ENCODE peak calls at places on chromosomes 5 and 9, in four cellular contexts. One of them, this sample, is unnamed.

GRCh38 chr5:73325546-73325945 is 123.0 kb downstream of the FOXD1 start:
- DNase-seq in HL-60: no peak
- DNase-seq in GM12878: no peak
- DNase-seq in K562: no peak
- DNase-seq in this sample: no peak

GRCh38 chr5:179270581-179271300 is 74.5 kb downstream of the ADAMTS2 start:
- DNase-seq in HL-60: no peak
- DNase-seq in GM12878: no peak
- DNase-seq in K562: no peak
- DNase-seq in this sample: no peak

GRCh38 chr9:16236882-16237281 is 633.6 kb downstream of the BNC2 start:
- DNase-seq in HL-60: no peak
- DNase-seq in GM12878: no peak
- DNase-seq in K562: no peak
- DNase-seq in this sample: no peak

GRCh38 chr9:121217609-121218292 is 16.1 kb upstream of the RAB14 start:
- DNase-seq in HL-60: no peak
- DNase-seq in GM12878: peak; percentile 50
- DNase-seq in K562: peak; percentile 22
- DNase-seq in this sample: no peak

GRCh38 chr5:74392698-74393431 is 247.7 kb downstream of the ENC1 start:
- DNase-seq in HL-60: no peak
- DNase-seq in GM12878: no peak
- DNase-seq in K562: no peak
- DNase-seq in this sample: no peak

GRCh38 chr9:137255448-137256114 is 454 bp downstream of the NELFB start:
- DNase-seq in HL-60: peak; percentile 45
- DNase-seq in GM12878: no peak
- DNase-seq in K562: no peak
- DNase-seq in this sample: no peak

GRCh38 chr9:71249729-71250317 is 128.4 kb upstream of the TRPM3 start:
- DNase-seq in HL-60: peak; percentile 31
- DNase-seq in GM12878: no peak
- DNase-seq in K562: peak; percentile 25
- DNase-seq in this sample: peak; percentile 3

GRCh38 chr9:110802416-110803035 is 133.9 kb downstream of the MUSK start:
- DNase-seq in HL-60: no peak
- DNase-seq in GM12878: no peak
- DNase-seq in K562: no peak
- DNase-seq in this sample: no peak

GRCh38 chr9:79037338-79037737 is 534.4 kb upstream of the TLE4 start:
- DNase-seq in HL-60: no peak
- DNase-seq in GM12878: no peak
- DNase-seq in K562: no peak
- DNase-seq in this sample: no peak

GRCh38 chr5:93053825-93054224 is 527.2 kb downstream of the NR2F1-AS1 start:
- DNase-seq in HL-60: no peak
- DNase-seq in GM12878: no peak
- DNase-seq in K562: no peak
- DNase-seq in this sample: no peak

GRCh38 chr9:123933401-123933800 is 3.5 kb upstream of the DENND1A start:
- DNase-seq in HL-60: no peak
- DNase-seq in GM12878: no peak
- DNase-seq in K562: peak; percentile 31
- DNase-seq in this sample: no peak

GRCh38 chr5:93402451-93402850 is 178.6 kb downstream of the NR2F1-AS1 start:
- DNase-seq in HL-60: no peak
- DNase-seq in GM12878: no peak
- DNase-seq in K562: no peak
- DNase-seq in this sample: no peak

GRCh38 chr9:91166796-91167366 is 194.8 kb downstream of the AUH start:
- DNase-seq in HL-60: no peak
- DNase-seq in GM12878: no peak
- DNase-seq in K562: no peak
- DNase-seq in this sample: no peak

DNA sequence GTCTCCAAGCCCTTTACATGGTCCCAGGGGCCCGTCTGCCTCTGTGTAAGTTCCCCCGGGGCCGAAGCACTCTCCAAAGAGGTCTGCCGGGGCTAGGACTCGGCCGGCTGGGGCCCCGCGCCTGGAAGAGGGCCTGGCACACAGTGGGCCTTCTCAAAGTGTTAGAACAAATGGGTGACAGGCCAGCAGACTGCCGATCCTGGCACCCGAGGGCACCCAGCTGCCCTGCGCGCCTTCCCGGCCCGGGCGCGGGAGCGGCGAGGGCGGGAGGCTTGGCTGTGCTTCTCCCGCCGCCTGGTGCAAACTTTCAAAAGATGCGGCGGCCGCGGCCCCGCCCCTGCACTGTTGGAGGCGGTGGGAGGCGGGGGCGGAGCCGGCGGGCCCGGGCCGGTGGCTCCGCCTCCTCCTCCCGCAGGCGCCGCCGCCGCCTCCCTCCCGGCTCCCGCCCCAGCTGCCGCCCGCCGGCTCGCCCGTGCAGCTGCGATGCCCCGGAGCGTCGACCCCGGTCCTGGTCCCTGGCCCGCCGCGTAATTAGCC is at the start of gene NEURL1B:
- DNase-seq in HL-60: peak; percentile 10
- DNase-seq in GM12878: no peak
- DNase-seq in K562: peak; percentile 99
- DNase-seq in this sample: peak; percentile 76
- TF ChIP-seq SPI1 in HL-60: no peak
- TF ChIP-seq SPI1 in GM12878: no peak
- TF ChIP-seq SPI1 in K562: no peak
- TF ChIP-seq SPI1 in this sample: no peak

GRCh38 chr9:111891910-111892499 is 4.6 kb upstream of the UGCG start:
- DNase-seq in HL-60: no peak
- DNase-seq in GM12878: no peak
- DNase-seq in K562: peak; percentile 33
- DNase-seq in this sample: peak; percentile 13
- TF ChIP-seq SPI1 in HL-60: no peak
- TF ChIP-seq SPI1 in GM12878: no peak
- TF ChIP-seq SPI1 in K562: no peak
- TF ChIP-seq SPI1 in this sample: no peak

DNA sequence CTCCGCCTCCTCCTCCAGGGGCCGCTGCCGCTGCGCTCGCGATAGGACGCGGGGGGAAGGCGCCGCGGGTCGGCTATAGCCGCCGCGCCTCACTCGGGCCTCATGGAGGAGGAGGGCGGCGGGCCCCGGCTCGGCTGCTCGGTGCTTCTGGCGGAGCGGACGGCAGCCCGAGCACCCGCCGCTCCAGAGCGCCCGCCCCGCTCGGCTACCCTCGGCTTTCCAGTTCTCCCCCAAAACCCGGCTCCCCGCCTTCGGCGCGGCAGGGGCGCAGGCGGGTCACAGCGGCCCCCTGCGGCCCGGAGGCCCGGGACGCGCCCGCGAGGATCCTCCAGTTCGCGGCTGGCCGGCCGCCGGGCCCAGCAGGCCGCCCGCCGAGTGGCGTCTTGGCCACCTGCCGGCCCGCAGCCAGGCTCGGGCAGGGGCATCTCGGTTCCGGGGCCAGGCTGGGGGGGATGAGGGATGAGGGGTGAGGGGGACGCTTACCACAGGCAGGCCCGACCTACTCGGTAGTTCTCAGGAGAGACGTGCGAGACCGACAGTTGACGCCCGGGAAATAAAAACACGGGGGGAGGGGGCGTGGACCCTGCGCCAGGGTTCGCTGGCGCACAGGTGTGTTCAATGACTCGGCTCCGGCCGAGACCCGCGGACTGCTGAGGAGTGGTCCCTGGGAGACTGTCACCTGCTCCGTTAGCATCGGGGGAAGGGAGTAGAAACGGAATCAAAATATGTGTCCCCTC is at the start of gene PAIP1:
- DNase-seq in HL-60: peak; percentile 74
- DNase-seq in GM12878: peak; percentile 37
- DNase-seq in K562: peak; percentile 92
- DNase-seq in this sample: peak; percentile 75
- TF ChIP-seq SPI1 in HL-60: no peak
- TF ChIP-seq SPI1 in GM12878: no peak
- TF ChIP-seq SPI1 in K562: no peak
- TF ChIP-seq SPI1 in this sample: no peak

GRCh38 chr5:65512170-65512937 is 30.6 kb upstream of the ADAMTS6 start:
- DNase-seq in HL-60: no peak
- DNase-seq in GM12878: no peak
- DNase-seq in K562: no peak
- DNase-seq in this sample: no peak
- TF ChIP-seq SPI1 in HL-60: no peak
- TF ChIP-seq SPI1 in GM12878: no peak
- TF ChIP-seq SPI1 in K562: no peak
- TF ChIP-seq SPI1 in this sample: no peak

DNA sequence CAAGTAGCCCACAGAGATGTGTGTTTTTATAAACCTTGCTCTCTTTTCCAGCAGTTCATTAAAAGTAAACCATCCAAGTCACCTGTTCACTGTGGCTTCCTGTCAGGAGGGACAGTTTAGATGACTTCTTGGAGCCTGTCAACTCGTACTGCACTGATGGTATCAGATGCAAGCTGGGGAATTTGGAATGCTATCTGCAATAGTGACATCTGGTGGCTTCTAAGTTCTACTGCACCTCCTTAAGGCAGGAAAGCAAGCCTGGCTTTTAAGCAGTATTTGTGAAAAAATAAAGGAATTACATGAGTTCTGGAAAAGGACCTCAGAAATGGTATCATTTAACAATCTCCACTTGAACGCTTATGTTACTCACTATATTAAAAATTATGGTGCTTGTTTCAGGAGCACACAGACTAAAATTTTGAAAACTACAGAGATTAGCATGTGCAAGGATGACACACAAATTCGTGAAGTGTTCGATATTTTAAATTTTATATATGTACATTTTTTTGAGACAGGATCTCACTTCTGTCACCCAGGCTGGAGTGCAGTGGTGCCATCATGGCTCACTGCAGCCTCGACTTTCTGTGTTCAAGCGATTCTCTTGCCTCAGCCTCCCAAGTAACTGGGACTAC is 164.0 kb downstream of the TTC39B start:
- DNase-seq in HL-60: peak; percentile 1
- DNase-seq in GM12878: no peak
- DNase-seq in K562: peak; percentile 48
- DNase-seq in this sample: peak; percentile 21
- TF ChIP-seq SPI1 in HL-60: no peak
- TF ChIP-seq SPI1 in GM12878: no peak
- TF ChIP-seq SPI1 in K562: no peak
- TF ChIP-seq SPI1 in this sample: no peak

GRCh38 chr9:105670315-105670714 is 8.1 kb downstream of the TAL2 start:
- DNase-seq in HL-60: no peak
- DNase-seq in GM12878: no peak
- DNase-seq in K562: no peak
- DNase-seq in this sample: no peak
- TF ChIP-seq SPI1 in HL-60: no peak
- TF ChIP-seq SPI1 in GM12878: no peak
- TF ChIP-seq SPI1 in K562: no peak
- TF ChIP-seq SPI1 in this sample: no peak

DNA sequence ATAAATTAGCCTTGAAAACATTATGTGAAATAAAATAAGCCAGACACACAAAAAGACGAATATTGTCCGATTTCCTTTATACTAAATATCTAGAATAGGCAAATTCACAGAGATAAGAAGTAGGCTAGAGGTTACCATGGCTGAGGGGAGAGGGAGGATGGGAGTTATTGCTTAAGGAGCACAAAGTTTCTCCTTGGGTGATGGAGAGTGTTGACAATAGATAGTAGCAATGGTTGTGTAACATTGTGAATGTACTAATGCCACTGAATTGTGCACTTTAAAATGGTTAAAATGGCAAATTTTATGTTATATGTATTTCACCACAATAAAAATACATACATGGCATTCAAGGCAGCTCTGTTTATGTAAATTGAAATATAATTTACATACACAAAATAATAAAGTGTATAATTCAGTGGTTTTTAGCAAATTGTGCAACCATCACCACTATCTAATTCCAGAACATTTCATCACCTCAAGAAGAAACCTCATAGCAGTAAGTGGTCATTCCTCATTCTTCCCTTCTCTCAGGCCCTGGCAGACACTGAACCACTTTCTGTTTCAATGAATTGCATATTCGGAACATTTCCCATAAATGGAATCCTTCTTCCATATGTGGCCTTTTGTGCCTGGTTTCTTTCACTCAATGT is 59.2 kb downstream of the NDST1 start:
- DNase-seq in HL-60: peak; percentile 45
- DNase-seq in GM12878: no peak
- DNase-seq in K562: no peak
- DNase-seq in this sample: no peak
- TF ChIP-seq SPI1 in HL-60: no peak
- TF ChIP-seq SPI1 in GM12878: no peak
- TF ChIP-seq SPI1 in K562: no peak
- TF ChIP-seq SPI1 in this sample: no peak